ENCODE peak calls at places on chromosomes 16 and 17, in four cellular contexts. One of them, this sample, is unnamed.

GRCh38 chr17:33974276-33974675 is 280.8 kb upstream of the CCL2 start:
- DNase-seq in H9: peak
- DNase-seq in H1: no peak
- DNase-seq in IMR-90: no peak
- DNase-seq in this sample: no peak

GRCh38 chr16:72836985-72837384 is 210.9 kb downstream of the ZFHX3 start:
- DNase-seq in H9: peak
- DNase-seq in H1: no peak
- DNase-seq in IMR-90: no peak
- DNase-seq in this sample: peak

GRCh38 chr16:68367034-68367433 is 56.2 kb downstream of the PRMT7 start:
- DNase-seq in H9: peak
- DNase-seq in H1: peak
- DNase-seq in IMR-90: peak
- DNase-seq in this sample: peak

GRCh38 chr17:6066183-6066948 is 3.8 kb upstream of the WSCD1 start:
- DNase-seq in H9: no peak
- DNase-seq in H1: no peak
- DNase-seq in IMR-90: no peak
- DNase-seq in this sample: no peak

GRCh38 chr17:41695134-41695661 is 6.5 kb downstream of the EIF1 start:
- DNase-seq in H9: no peak
- DNase-seq in H1: no peak
- DNase-seq in IMR-90: peak
- DNase-seq in this sample: no peak

GRCh38 chr17:59950049-59950448 is 14.5 kb downstream of the RNFT1 start:
- DNase-seq in H9: no peak
- DNase-seq in H1: no peak
- DNase-seq in IMR-90: no peak
- DNase-seq in this sample: no peak

GRCh38 chr17:43018008-43018853 is 4.0 kb downstream of the VAT1 start:
- DNase-seq in H9: peak
- DNase-seq in H1: no peak
- DNase-seq in IMR-90: no peak
- DNase-seq in this sample: peak

GRCh38 chr16:54947616-54948015 is 17.0 kb downstream of the IRX5 start:
- DNase-seq in H9: no peak
- DNase-seq in H1: no peak
- DNase-seq in IMR-90: no peak
- DNase-seq in this sample: no peak

GRCh38 chr16:11082860-11083388 is 138.6 kb downstream of the CLEC16A start:
- DNase-seq in H9: no peak
- DNase-seq in H1: no peak
- DNase-seq in IMR-90: no peak
- DNase-seq in this sample: no peak

GRCh38 chr16:74758801-74759200 is 15.8 kb downstream of the FA2H start:
- DNase-seq in H9: no peak
- DNase-seq in H1: no peak
- DNase-seq in IMR-90: no peak
- DNase-seq in this sample: no peak

GRCh38 chr16:85169333-85170065 is 57.2 kb upstream of the CIBAR2 start:
- DNase-seq in H9: no peak
- DNase-seq in H1: no peak
- DNase-seq in IMR-90: no peak
- DNase-seq in this sample: peak
- H3K23ac ChIP-seq in H9: no peak
- H3K23ac ChIP-seq in H1: no peak
- H3K23ac ChIP-seq in IMR-90: no peak
- H3K23ac ChIP-seq in this sample: no peak

GRCh38 chr16:47519996-47520679 is 59.0 kb downstream of the PHKB start:
- DNase-seq in H9: no peak
- DNase-seq in H1: no peak
- DNase-seq in IMR-90: no peak
- DNase-seq in this sample: no peak

GRCh38 chr16:47523342-47524006 is 62.3 kb downstream of the PHKB start:
- DNase-seq in H9: no peak
- DNase-seq in H1: no peak
- DNase-seq in IMR-90: no peak
- DNase-seq in this sample: peak

GRCh38 chr16:47524007-47524405 is 62.9 kb downstream of the PHKB start:
- DNase-seq in H9: no peak
- DNase-seq in H1: no peak
- DNase-seq in IMR-90: no peak
- DNase-seq in this sample: no peak

GRCh38 chr16:47519543-47519942 is 58.4 kb downstream of the PHKB start:
- DNase-seq in H9: no peak
- DNase-seq in H1: no peak
- DNase-seq in IMR-90: no peak
- DNase-seq in this sample: no peak

DNA sequence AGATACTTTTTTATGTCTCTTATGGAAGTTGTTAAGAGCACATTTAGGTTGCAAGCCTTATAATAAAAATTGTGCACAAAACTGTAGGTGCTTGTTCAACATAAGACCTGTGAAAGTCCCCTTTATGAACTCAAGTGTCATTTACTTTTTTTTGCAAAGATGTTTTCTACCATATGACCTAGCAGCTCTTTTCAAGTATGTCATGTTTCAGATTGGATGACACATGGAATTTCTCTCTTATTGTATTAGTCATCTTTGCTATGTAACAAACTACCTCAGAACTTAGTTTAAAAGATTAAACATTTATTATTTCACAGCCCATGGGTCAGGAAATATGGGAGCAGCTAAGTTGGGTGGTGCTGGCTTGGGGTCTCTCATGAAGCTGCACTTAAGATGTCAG is 57.9 kb downstream of the PHKB start:
- DNase-seq in H9: no peak
- DNase-seq in H1: no peak
- DNase-seq in IMR-90: peak
- DNase-seq in this sample: no peak
- H4K8ac ChIP-seq in H9: no peak
- H4K8ac ChIP-seq in H1: no peak
- H4K8ac ChIP-seq in IMR-90: no peak
- H4K8ac ChIP-seq in this sample: no peak

DNA sequence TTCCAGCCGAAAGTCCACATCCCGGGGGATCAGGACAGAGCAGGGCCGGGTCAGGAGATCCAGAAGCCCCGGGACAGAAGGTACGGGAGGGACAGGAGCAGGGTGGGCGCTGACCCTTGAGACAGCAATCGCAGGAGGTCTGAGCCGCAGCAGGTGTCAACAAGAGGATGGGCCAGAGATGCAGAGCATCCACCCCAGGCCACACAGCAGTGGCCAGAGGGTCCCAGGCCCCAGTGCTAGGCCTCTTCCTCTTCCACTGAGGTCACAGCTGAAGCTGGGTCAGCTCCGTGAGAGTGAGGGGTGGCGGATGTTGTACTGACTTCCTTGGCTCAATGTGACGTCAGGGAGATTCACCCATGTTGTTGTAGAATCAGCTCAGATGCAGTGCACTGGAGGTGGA is 8.7 kb upstream of the RNF213 start:
- DNase-seq in H9: no peak
- DNase-seq in H1: no peak
- DNase-seq in IMR-90: no peak
- DNase-seq in this sample: no peak
- H4K5ac ChIP-seq in H9: no peak
- H4K5ac ChIP-seq in H1: no peak
- H4K5ac ChIP-seq in IMR-90: no peak
- H4K5ac ChIP-seq in this sample: no peak

GRCh38 chr17:79737046-79737921 is 6.5 kb downstream of the ENPP7 start:
- DNase-seq in H9: no peak
- DNase-seq in H1: no peak
- DNase-seq in IMR-90: no peak
- DNase-seq in this sample: no peak
- H3K23ac ChIP-seq in H9: no peak
- H3K23ac ChIP-seq in H1: no peak
- H3K23ac ChIP-seq in IMR-90: no peak
- H3K23ac ChIP-seq in this sample: no peak

DNA sequence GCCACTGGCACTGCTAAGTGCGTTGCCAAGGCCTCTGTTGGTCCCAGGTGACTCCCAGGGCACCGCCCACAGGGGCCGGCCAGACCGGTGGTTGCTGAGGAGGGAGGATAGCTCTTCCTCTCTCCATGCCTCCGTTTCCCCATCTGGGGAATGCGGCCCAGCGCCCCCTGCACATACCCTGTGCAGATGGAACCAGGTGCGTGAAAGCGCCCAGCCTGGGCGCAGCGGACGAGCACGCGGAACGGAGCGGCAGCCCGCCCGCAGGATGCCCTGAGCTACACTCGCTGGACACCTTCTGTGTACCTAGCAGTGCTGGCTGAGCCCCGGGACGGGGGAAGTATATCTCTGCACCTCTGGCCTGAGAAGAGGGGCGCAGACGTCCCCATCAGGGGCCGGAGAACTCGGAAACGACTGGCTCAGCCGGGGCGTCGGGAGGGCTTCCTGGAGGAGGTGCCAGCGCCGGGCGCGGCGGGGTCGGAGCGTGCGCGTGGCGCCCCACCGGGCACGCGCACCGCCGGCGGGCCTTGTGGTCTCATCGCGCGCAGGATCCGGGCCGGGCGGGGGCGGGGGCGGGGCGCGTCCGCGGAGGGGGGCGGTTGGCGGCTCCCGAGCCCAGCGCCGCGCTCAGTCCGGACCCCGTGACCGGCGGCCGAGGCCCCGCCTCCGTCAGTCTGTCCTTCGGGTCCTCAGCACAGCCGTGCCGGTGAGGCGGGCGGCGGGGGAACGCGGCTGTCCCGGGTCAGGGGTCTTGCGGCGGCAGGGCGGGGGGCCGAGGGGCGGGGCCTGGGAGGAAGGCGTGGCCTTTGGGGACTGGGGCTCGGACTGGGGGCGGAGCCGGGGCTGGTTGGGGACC is at the start of the genes CCDC78 and HAGHL:
- DNase-seq in H9: peak
- DNase-seq in H1: peak
- DNase-seq in IMR-90: peak
- DNase-seq in this sample: peak
- H4K8ac ChIP-seq in H9: no peak
- H4K8ac ChIP-seq in H1: peak
- H4K8ac ChIP-seq in IMR-90: peak
- H4K8ac ChIP-seq in this sample: no peak

DNA sequence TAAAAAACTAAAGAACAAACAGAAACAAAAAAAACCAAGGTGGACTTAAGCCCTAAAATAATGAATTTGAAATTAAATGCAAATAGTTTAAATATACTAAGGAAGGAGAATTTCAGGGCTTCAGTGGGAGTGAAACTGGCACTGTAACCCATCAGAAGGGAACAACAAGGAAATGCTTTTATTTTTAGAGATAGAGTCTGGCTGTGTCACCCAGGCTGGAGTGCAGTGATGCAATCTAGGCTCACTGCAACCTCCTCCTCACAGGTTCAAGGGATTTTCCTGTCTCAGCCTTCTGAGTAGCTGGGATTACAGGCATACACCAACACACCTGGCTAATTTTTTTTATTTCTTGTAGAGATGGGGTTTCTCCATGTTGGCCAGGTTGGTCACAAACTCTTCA is 625.2 kb upstream of the CDH8 start:
- DNase-seq in H9: no peak
- DNase-seq in H1: no peak
- DNase-seq in IMR-90: no peak
- DNase-seq in this sample: no peak
- H4K5ac ChIP-seq in H9: no peak
- H4K5ac ChIP-seq in H1: no peak
- H4K5ac ChIP-seq in IMR-90: no peak
- H4K5ac ChIP-seq in this sample: no peak